ENCODE peak calls at places on chromosome 1, in six cellular contexts. X is neural progenitor cell, G is heart right ventricle, H is brain microvascular endothelial cell, U is ovary, B is PC-9. E is an unnamed sample.

GRCh38 chr1:213399695-213400094 is 348.7 kb downstream of the RPS6KC1 start:
- DNase-seq in G (no peak), X (peak), H (no peak), U (no peak), B (no peak), E (no peak)

GRCh38 chr1:47572731-47573505 is 135.1 kb downstream of the FOXD2 start:
- DNase-seq in G (no peak), X (peak), H (no peak), U (no peak), B (no peak), E (no peak)

GRCh38 chr1:13642306-13643004 is 57.5 kb upstream of the PRDM2 start:
- DNase-seq in B (no peak), G (no peak), H (no peak), X (no peak), U (peak), E (peak)

GRCh38 chr1:115469703-115470476 is 131.8 kb upstream of the NGF start:
- DNase-seq in H (peak), X (peak), B (peak), G (peak), U (peak), E (no peak)

GRCh38 chr1:167171286-167171929 is 49.3 kb upstream of the POU2F1 start:
- DNase-seq in B (no peak), H (peak), U (no peak), G (no peak), X (no peak), E (no peak)

GRCh38 chr1:1353389-1354151 is 4.4 kb upstream of the DVL1 start:
- DNase-seq in X (no peak), B (no peak), U (no peak), H (no peak), G (no peak), E (no peak)

GRCh38 chr1:240362826-240363225 is 249.1 kb downstream of the GREM2 start:
- DNase-seq in H (no peak), X (no peak), B (no peak), U (no peak), G (no peak), E (no peak)

GRCh38 chr1:160103658-160104519 is 5.5 kb upstream of the IGSF8 start:
- DNase-seq in H (no peak), U (no peak), G (no peak), B (no peak), X (no peak), E (no peak)

GRCh38 chr1:185864889-185865288 is 130.7 kb downstream of the HMCN1 start:
- DNase-seq in X (no peak), H (peak), G (no peak), B (no peak), U (no peak), E (no peak)

DNA sequence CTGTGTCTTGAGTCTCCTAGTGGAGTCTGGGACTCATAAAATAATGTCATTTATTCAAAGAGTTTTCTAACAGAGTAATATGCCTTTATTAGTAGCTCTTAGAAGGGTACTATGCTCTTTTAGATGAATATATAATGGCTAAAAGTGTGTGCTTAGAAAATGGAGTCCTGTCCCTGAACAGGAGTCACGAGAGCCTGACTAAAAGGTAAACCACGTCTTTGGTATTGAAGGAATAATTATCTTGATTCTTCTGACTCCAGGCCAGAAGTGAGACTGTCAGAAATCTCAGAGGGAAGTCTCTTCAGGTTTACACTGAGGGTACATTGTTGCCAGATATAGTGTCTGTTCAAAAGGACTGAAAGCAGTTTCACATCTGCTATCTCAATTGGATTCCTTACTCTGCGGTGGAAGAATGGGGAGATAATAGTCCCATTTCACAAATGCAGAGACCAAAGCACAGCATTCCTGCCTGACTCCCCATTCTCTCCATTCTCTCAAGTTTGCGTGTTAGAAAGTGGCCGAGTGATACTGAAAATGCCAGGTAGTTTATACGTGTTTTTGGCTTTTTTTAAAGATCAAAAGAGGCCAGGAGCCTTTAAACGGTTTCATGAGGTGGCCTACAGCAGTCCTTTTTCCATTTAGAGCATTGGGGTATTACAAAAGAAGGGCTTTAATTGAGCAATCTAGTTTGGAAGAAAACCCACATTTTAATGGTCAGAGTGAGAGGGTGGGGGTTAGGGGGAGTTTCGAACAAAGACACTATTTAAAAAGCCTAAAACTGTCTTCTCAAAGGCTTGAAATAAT is 176.6 kb downstream of the VPS13D start:
- DNase-seq in B (no peak), X (peak), H (peak), G (no peak), U (no peak), E (no peak)
- TF ChIP-seq CTCF in B (no peak), X (no peak), H (no peak), G (no peak), U (no peak), E (no peak)

DNA sequence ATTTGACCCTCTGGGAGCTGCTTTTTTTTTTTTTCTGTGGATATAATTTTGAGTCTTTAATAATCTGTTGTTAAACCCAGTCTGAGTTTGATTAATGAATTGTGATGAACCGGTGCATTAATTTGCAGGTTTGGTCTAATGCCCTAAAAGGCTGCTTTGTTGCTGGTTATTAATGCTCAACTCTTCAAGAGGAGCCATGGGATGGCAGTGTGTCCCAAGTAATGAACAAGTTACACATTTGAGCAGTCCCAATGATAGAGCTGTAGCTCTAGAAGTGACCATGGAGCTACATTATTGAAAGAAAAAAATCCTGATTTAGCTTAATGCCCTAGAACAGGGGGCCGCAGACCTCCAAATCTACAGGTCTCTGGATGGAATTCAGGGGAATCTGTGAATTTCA is 53.1 kb downstream of the RWDD3 start:
- DNase-seq in B (no peak), X (peak), H (no peak), U (no peak), G (no peak), E (no peak)
- TF ChIP-seq CTCF in B (peak), X (peak), H (no peak), U (no peak), G (no peak), E (no peak)

GRCh38 chr1:63362578-63362977 is 4.8 kb upstream of the ALG6 start:
- DNase-seq in B (no peak), U (no peak), X (no peak), G (no peak), H (no peak), E (no peak)
- TF ChIP-seq CTCF in B (no peak), U (no peak), X (no peak), G (no peak), H (no peak), E (no peak)

DNA sequence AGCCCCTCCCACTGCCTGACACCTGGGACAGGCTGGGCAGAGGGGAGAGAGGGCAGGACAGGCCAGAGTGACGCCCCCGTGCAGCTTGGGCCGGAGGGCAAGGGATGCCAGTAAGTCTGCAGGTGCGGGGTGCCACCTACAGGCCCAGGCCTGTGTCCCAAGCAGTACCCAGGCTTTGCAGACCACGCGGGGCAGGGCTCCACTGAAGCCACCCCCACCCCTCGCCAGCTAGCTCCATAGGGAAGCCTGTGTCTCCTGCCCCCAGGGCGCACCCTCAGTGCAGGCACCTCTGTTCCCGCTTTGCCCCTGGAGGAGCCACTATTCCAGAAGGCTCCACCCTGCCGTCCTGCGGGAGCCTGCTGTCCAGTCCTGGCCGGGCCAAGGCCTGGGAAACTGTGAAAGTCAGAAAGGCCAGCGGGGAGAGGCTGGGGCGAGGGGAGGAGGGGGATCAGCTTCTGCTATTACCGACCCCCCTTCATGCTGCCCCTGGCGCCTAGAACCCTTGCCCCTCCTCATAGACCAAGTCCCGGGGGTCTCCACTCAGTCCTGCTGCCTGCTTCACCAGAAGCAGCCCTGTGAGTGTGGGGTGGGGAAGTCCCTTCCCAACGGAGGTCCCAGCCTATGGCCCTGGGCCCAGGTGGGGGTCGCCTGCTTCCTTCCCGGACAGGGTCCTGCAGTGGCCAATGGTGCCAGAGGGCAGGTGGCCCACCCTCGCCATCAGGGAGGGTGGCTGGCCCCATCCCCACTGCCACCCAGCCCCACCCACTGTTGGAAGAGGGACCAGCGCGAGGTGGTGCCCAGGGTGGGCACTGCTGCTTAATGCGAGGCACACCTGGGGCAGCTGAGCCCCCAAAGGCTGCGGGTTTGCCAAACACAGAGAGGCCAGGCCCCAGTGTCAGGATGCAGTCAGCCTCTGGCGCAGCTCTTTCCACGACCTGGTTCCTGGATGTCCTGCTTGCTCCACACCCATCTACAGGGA is 54.4 kb downstream of the KCNAB2 start:
- DNase-seq in X (no peak), U (no peak), H (no peak), G (peak), B (no peak), E (peak)
- TF ChIP-seq CTCF in X (no peak), U (no peak), H (peak), G (no peak), B (peak), E (no peak)

GRCh38 chr1:226549094-226549936 is 751 bp downstream of the STUM start:
- DNase-seq in H (no peak), U (no peak), G (no peak), X (peak), B (no peak), E (no peak)

GRCh38 chr1:226548281-226549093 is at the start of gene STUM:
- DNase-seq in B (no peak), X (peak), U (peak), G (peak), H (no peak), E (no peak)

GRCh38 chr1:226550671-226551041 is 2.1 kb downstream of the STUM start:
- DNase-seq in B (no peak), U (no peak), H (no peak), G (no peak), X (no peak), E (no peak)

GRCh38 chr1:226551299-226551698 is 2.7 kb downstream of the STUM start:
- DNase-seq in U (peak), G (no peak), H (no peak), B (no peak), X (no peak), E (no peak)

DNA sequence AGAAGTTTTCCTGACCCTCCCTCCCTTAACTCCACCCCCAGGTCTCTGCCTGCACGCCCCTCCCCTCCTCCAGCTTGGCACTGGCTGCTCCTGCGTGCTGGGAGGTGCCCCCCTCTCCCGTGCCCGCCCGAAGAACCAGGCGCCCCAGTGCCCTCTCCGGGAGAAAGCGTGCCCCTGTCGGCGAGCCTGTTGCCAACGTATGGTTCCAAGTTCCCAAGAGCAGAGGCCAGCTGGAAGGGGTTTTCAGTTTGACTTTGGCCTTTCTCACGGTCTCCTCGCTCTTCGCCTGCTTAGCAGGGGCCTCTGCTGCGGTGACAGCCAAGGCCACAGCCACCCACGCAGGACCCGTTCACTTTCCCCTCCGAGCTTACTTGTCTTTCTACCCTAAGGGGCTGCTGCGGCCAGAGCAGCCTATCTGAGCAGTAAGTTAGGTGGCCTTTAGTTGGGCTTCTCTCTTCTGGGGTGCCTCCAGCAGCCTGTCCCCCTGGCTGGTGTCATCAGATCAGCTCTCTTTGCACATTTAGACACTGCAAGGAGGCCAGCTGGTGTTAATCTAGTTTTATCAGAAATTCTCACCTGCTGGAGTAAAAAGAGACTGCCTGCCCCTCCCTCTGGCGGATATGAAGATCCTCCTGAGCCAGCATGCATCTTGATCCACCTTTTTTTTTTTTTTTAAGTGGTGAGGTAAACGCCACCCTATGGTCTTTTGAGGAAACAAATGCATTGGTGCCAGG is 1.5 kb downstream of the STUM start:
- DNase-seq in G (peak), H (no peak), U (peak), B (peak), X (peak), E (no peak)
- TF ChIP-seq CTCF in G (no peak), H (peak), U (no peak), B (peak), X (peak), E (no peak)

DNA sequence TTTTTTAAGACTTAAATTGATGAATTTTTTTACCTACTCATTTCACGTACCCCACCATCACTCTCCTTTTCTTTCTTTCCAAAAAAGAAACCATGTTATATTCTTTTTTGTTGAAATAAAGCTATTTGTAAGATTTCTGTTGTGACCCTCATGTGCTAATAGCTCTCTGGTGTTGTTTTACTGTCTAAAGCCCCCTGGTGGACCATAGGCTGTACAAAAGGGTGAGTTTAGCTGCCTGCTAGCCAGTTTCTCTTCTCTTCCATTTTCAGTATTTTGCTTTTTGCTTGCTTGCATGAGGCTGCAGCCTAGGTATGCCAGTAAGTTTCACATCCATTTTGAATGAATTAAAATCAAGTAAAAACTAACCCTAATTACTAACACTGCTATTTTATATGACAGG is 15.6 kb upstream of the VAMP3 start:
- DNase-seq in G (no peak), B (no peak), H (peak), U (no peak), X (peak), E (no peak)
- TF ChIP-seq CTCF in G (no peak), B (peak), H (peak), U (no peak), X (peak), E (no peak)

GRCh38 chr1:16617101-16617727 is 3.9 kb upstream of the NBPF1 start:
- DNase-seq in X (peak), G (no peak), B (peak), H (no peak), U (peak), E (peak)
- TF ChIP-seq CTCF in X (no peak), G (no peak), B (no peak), H (no peak), U (no peak), E (no peak)